ENCODE peak calls at places on chromosome 11, in ten cellular contexts. T is HL-60; B is activated CD8-positive, alpha-beta memory T cell treated with anti-CD3 and anti-CD28 coated beads, Interleukin-2, amount 50 U/mL, for 48 hours; E is CD4-positive, CD25-positive, alpha-beta regulatory T cell; A is stimulated activated CD8-positive, alpha-beta memory T cell treated with anti-CD3 and anti-CD28 coated beads, Interleukin-7, amount 100 ng/mL, for 24 hours; R is NCI-H1048; H is glutamatergic neuron; M is HuH-7; S is ovary; W is retinal pigment epithelial cell. O is an unnamed sample.

GRCh38 chr11:65014146-65014960 is at the start of gene ARL2:
- DNase-seq in W (no peak), M (peak; percentile 84), A (no peak), E (peak; percentile 36), S (no peak), R (peak; percentile 84), B (peak; percentile 93), H (no peak), T (peak; percentile 24), O (no peak)

GRCh38 chr11:108117746-108118371 is 3.5 kb upstream of the ACAT1 start:
- DNase-seq in S (no peak), T (no peak), R (no peak), A (no peak), M (peak; percentile 44), B (no peak), E (peak; percentile 30), W (no peak), H (no peak), O (peak; percentile 44)

GRCh38 chr11:33191456-33191855 is 30.2 kb upstream of the CSTF3 start:
- DNase-seq in A (no peak), H (no peak), B (no peak), R (no peak), T (no peak), W (no peak), E (no peak), S (no peak), M (no peak), O (no peak)

GRCh38 chr11:71489311-71490043 is 36.5 kb downstream of the NADSYN1 start:
- DNase-seq in A (peak; percentile 18), T (no peak), W (no peak), H (no peak), B (peak; percentile 79), M (no peak), E (no peak), S (no peak), R (no peak), O (no peak)

GRCh38 chr11:131290111-131290510 is 80.3 kb upstream of the NTM start:
- DNase-seq in B (no peak), M (no peak), S (no peak), T (no peak), H (no peak), W (no peak), E (no peak), R (no peak), A (no peak), O (peak; percentile 33)

GRCh38 chr11:23725752-23726151 is 771.1 kb upstream of the LUZP2 start:
- DNase-seq in R (no peak), S (no peak), M (no peak), E (no peak), A (no peak), W (peak; percentile 89), H (no peak), B (no peak), T (no peak), O (peak; percentile 22)

GRCh38 chr11:60887531-60887930 is 18.9 kb downstream of the PRPF19 start:
- DNase-seq in R (no peak), E (no peak), W (no peak), A (no peak), B (no peak), S (no peak), M (peak; percentile 93), T (peak; percentile 56), H (peak; percentile 69), O (peak; percentile 72)

GRCh38 chr11:35997908-35998307 is 54.0 kb downstream of the LDLRAD3 start:
- DNase-seq in T (no peak), W (no peak), E (no peak), S (no peak), A (no peak), R (no peak), H (no peak), B (no peak), M (no peak), O (no peak)

GRCh38 chr11:9752091-9752490 is 88.2 kb downstream of the SWAP70 start:
- DNase-seq in M (no peak), T (peak; percentile 34), B (no peak), E (no peak), W (no peak), S (no peak), A (no peak), R (no peak), H (no peak), O (no peak)

GRCh38 chr11:111344032-111344431 is 35.0 kb downstream of the POU2AF1 start:
- DNase-seq in E (no peak), H (no peak), T (no peak), S (peak; percentile 74), A (no peak), B (no peak), W (no peak), M (no peak), R (no peak), O (peak; percentile 35)

GRCh38 chr11:26929806-26930517 is 64.0 kb upstream of the FIBIN start:
- DNase-seq in M (no peak), W (no peak), R (no peak), B (no peak), H (no peak), S (no peak), E (no peak), T (no peak), A (no peak), O (no peak)

GRCh38 chr11:90288207-90288821 is 65.5 kb upstream of the CHORDC1 start:
- DNase-seq in E (no peak), A (no peak), T (no peak), M (peak; percentile 16), B (no peak), W (peak; percentile 12), H (no peak), R (peak; percentile 1), S (no peak), O (peak; percentile 46)

GRCh38 chr11:10696797-10697620 is 3.5 kb upstream of the IRAG1 start:
- DNase-seq in B (no peak), A (no peak), R (no peak), W (no peak), M (no peak), E (no peak), T (no peak), H (no peak), S (no peak), O (no peak)

GRCh38 chr11:70111269-70112016 is 33.3 kb downstream of the ANO1 start:
- DNase-seq in B (no peak), S (no peak), H (peak; percentile 38), R (no peak), M (peak; percentile 51), W (no peak), T (peak; percentile 22), A (no peak), E (no peak), O (peak; percentile 81)

GRCh38 chr11:13338437-13339069 is 61.0 kb downstream of the BMAL1 start:
- DNase-seq in A (no peak), H (no peak), T (no peak), M (no peak), E (no peak), S (no peak), W (no peak), B (peak; percentile 60), R (no peak), O (no peak)

GRCh38 chr11:2511421-2512369 is 66.9 kb downstream of the KCNQ1 start:
- DNase-seq in R (no peak), E (no peak), S (no peak), B (peak; percentile 41), T (peak; percentile 43), W (no peak), H (peak; percentile 8), A (no peak), M (peak; percentile 2), O (no peak)

GRCh38 chr11:67438121-67438902 is 830 bp upstream of the PTPRCAP start:
- DNase-seq in A (peak; percentile 56), T (peak; percentile 70), E (peak; percentile 76), R (no peak), W (no peak), S (no peak), M (no peak), H (peak; percentile 49), B (peak; percentile 89), O (no peak)

GRCh38 chr11:78259777-78260470 is 71.2 kb downstream of the USP35 start:
- DNase-seq in S (no peak), W (no peak), A (no peak), E (no peak), T (no peak), H (no peak), B (no peak), R (no peak), M (no peak), O (no peak)

GRCh38 chr11:45145421-45146071 is 893 bp upstream of the PRDM11 start:
- DNase-seq in S (peak; percentile 37), A (no peak), W (no peak), B (peak; percentile 53), R (no peak), H (peak; percentile 60), M (no peak), E (no peak), T (no peak), O (peak; percentile 92)

GRCh38 chr11:130070829-130071205 is 1.1 kb downstream of the APLP2 start:
- DNase-seq in A (no peak), W (no peak), B (no peak), H (no peak), S (peak; percentile 16), M (no peak), T (peak; percentile 55), E (no peak), R (no peak), O (peak; percentile 55)

GRCh38 chr11:43905788-43906187 is 25.2 kb downstream of the ALKBH3 start:
- DNase-seq in T (no peak), S (peak; percentile 72), A (no peak), W (no peak), R (no peak), M (no peak), H (no peak), B (no peak), E (no peak), O (peak; percentile 78)

GRCh38 chr11:63841554-63841953 is 2.6 kb downstream of the MARK2 start:
- DNase-seq in E (no peak), W (peak; percentile 37), R (no peak), M (no peak), A (no peak), T (no peak), S (no peak), B (no peak), H (no peak), O (peak; percentile 84)

GRCh38 chr11:70885721-70886305 is 366.6 kb downstream of the SHANK2 start:
- DNase-seq in S (no peak), H (peak; percentile 34), E (no peak), R (no peak), W (no peak), T (no peak), M (no peak), A (no peak), B (no peak), O (no peak)

GRCh38 chr11:34380696-34381095 is 22.9 kb upstream of the ABTB2 start:
- DNase-seq in W (no peak), T (no peak), M (no peak), B (no peak), S (no peak), H (no peak), R (no peak), E (no peak), A (no peak), O (no peak)

GRCh38 chr11:12692238-12693074 is 18.2 kb downstream of the TEAD1 start:
- DNase-seq in E (no peak), W (peak; percentile 96), R (no peak), B (no peak), S (peak; percentile 97), H (peak; percentile 52), T (no peak), A (no peak), M (peak; percentile 73), O (peak; percentile 54)

GRCh38 chr11:63020671-63021255 is 5.1 kb upstream of the SLC22A8 start:
- DNase-seq in B (peak; percentile 81), M (peak; percentile 43), E (no peak), S (no peak), T (no peak), W (no peak), H (peak; percentile 39), R (no peak), A (peak; percentile 21), O (peak; percentile 63)

GRCh38 chr11:74532496-74533246 is 39.1 kb upstream of the LIPT2 start:
- DNase-seq in B (no peak), M (no peak), T (no peak), A (no peak), R (no peak), E (no peak), W (no peak), H (no peak), S (no peak), O (no peak)

GRCh38 chr11:102886999-102887398 is 12.2 kb upstream of the MMP12 start:
- DNase-seq in R (no peak), W (no peak), T (no peak), B (no peak), M (no peak), A (no peak), E (no peak), S (no peak), H (no peak), O (no peak)